ENCODE peak calls at places on chromosome 17, in seven cellular contexts. Q is ovary, R is lower leg skin, M is heart left ventricle, H is sigmoid colon, Z is IMR-90, V is uterus. W is an unnamed sample.

GRCh38 chr17:8056232-8056975 is 17.5 kb downstream of the ALOX15B start:
- DNase-seq in R (peak), Q (no peak), V (no peak), M (no peak), H (peak), Z (peak), W (peak)

GRCh38 chr17:18039535-18040286 is 503 bp downstream of the GID4 start:
- DNase-seq in R (no peak), V (peak), Q (peak), Z (no peak), M (peak), H (peak), W (no peak)

GRCh38 chr17:21029515-21029914 is 13.3 kb downstream of the USP22 start:
- DNase-seq in V (no peak), H (no peak), M (no peak), Z (no peak), Q (no peak), R (no peak), W (no peak)

GRCh38 chr17:73196500-73196899 is 3.6 kb downstream of the COG1 start:
- DNase-seq in Q (peak), V (no peak), H (peak), Z (no peak), M (no peak), R (no peak), W (no peak)

GRCh38 chr17:10117581-10118001 is 80.8 kb downstream of the GAS7 start:
- DNase-seq in M (no peak), V (no peak), Z (peak), H (peak), Q (no peak), R (no peak), W (peak)

GRCh38 chr17:77613627-77614026 is 344.9 kb upstream of the TNRC6C start:
- DNase-seq in Q (no peak), H (no peak), Z (no peak), R (no peak), V (no peak), M (no peak), W (no peak)

GRCh38 chr17:27247071-27247957 is 46.6 kb upstream of the WSB1 start:
- DNase-seq in M (peak), Q (no peak), H (peak), Z (peak), R (peak), V (peak), W (no peak)

GRCh38 chr17:3905017-3905486 is 11.2 kb downstream of the P2RX1 start:
- DNase-seq in R (no peak), H (no peak), M (no peak), V (no peak), Q (no peak), Z (no peak), W (no peak)

GRCh38 chr17:34623856-34624766 is 44.7 kb downstream of the TMEM132E start:
- DNase-seq in H (no peak), M (no peak), Z (no peak), V (no peak), R (no peak), Q (no peak), W (no peak)

GRCh38 chr17:44636562-44636961 is 19.7 kb upstream of the MEIOC start:
- DNase-seq in H (no peak), M (no peak), V (no peak), Z (peak), R (no peak), Q (no peak), W (no peak)

GRCh38 chr17:49210158-49211029 is at the start of the genes ABI3 and GNGT2:
- DNase-seq in M (peak), V (peak), Q (peak), R (no peak), H (no peak), Z (peak), W (no peak)

GRCh38 chr17:48333034-48333491 is 97.0 kb downstream of the SKAP1 start:
- DNase-seq in V (no peak), Q (no peak), M (no peak), H (no peak), R (no peak), Z (peak), W (no peak)

GRCh38 chr17:46853896-46854444 is 2.6 kb downstream of the WNT9B start:
- DNase-seq in M (no peak), H (no peak), Z (peak), R (no peak), V (no peak), Q (no peak), W (no peak)

GRCh38 chr17:28173071-28173561 is 130.6 kb downstream of the NLK start:
- DNase-seq in H (no peak), R (no peak), Z (no peak), M (no peak), V (no peak), Q (no peak), W (no peak)

GRCh38 chr17:70564006-70564620 is 394.8 kb downstream of the KCNJ2 start:
- DNase-seq in Q (no peak), H (no peak), Z (peak), R (no peak), M (no peak), V (no peak), W (no peak)

GRCh38 chr17:66373944-66374817 is 71.8 kb downstream of the PRKCA start:
- DNase-seq in V (no peak), Z (no peak), M (peak), H (no peak), R (peak), Q (no peak), W (no peak)

GRCh38 chr17:74972107-74972972 is at the start of gene HID1:
- DNase-seq in M (peak), V (no peak), H (no peak), R (no peak), Z (no peak), Q (peak), W (no peak)

GRCh38 chr17:39739020-39739884 is 1.5 kb downstream of the GRB7 start:
- DNase-seq in R (peak), M (no peak), Z (no peak), Q (no peak), V (peak), H (no peak), W (no peak)
- TF ChIP-seq POLR2A in R (no peak), M (no peak), Z (no peak), Q (no peak), V (peak), H (peak), W (no peak)

GRCh38 chr17:58001461-58002124 is 5.5 kb downstream of the SRSF1 start:
- DNase-seq in V (no peak), H (no peak), M (no peak), R (no peak), Z (no peak), Q (no peak), W (no peak)
- TF ChIP-seq POLR2A in V (no peak), H (no peak), M (no peak), R (no peak), Z (no peak), Q (no peak), W (no peak)

DNA sequence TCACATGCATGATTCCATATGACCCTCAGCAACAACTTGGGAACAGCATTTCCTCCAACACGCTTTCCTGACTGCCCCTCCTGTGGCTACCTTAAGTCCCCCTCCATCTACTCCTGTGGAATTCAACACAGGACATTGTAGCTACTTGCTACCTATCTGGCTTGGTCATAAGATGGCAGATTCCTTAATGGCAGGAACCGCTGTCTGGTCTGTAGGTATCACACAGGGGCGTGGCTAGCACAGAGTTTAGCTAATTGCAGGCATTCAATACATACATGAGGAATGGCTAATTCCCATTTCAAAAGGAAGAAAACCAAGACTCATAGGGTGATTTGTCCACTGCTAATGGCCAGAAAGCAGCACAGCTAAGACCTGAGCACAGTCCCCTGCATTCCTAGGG is 8.6 kb downstream of the LRRC59 start:
- DNase-seq in Q (no peak), Z (no peak), R (no peak), M (no peak), V (no peak), H (no peak), W (no peak)
- TF ChIP-seq POLR2A in Q (no peak), Z (no peak), R (no peak), M (no peak), V (no peak), H (no peak), W (no peak)

GRCh38 chr17:15944720-15945492 is at the start of gene ADORA2B:
- DNase-seq in Q (peak), Z (peak), V (no peak), M (peak), H (peak), R (no peak), W (no peak)
- TF ChIP-seq POLR2A in Q (no peak), Z (peak), V (no peak), M (no peak), H (no peak), R (no peak), W (no peak)

DNA sequence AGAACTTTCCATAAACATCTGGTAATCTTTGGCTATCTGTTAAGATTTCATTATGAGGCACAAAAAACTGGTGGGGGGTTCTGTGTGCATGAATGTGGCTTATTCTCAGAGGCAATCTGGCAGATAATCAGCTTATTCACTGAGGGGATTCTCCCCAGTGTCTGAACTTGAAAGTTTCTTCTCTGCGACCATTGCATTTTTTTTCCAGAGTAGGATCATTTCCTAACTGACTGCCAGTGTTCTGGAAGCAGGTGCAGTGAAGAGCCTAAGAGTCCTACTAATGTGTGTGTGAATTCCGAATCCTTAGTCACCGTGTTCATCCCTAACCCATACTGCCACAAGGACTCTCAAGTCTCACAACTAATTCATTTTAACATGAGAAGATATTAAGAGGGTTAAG is 64.9 kb upstream of the LRRC37A3 start:
- DNase-seq in M (no peak), R (no peak), V (no peak), Z (no peak), H (no peak), Q (no peak), W (no peak)
- TF ChIP-seq POLR2A in M (no peak), R (no peak), V (no peak), Z (no peak), H (no peak), Q (no peak), W (no peak)

GRCh38 chr17:82031303-82031884 is at the start of gene RAC3:
- DNase-seq in Z (peak), M (no peak), R (no peak), Q (no peak), H (no peak), V (no peak), W (no peak)
- TF ChIP-seq POLR2A in Z (no peak), M (no peak), R (no peak), Q (no peak), H (no peak), V (no peak), W (no peak)